ENCODE peak calls at places on chromosomes 5 and 9, in four cellular contexts. One of them, this sample, is unnamed.

GRCh38 chr5:138945421-138946240 is 70.5 kb upstream of the LRRTM2 start:
- DNase-seq in K562: no peak
- DNase-seq in HepG2: no peak
- DNase-seq in GM12878: no peak
- DNase-seq in this sample: no peak

GRCh38 chr5:119267958-119268386 is 87.8 kb upstream of the TNFAIP8 start:
- DNase-seq in HepG2: peak; percentile 91
- DNase-seq in GM12878: peak; percentile 81
- DNase-seq in K562: peak; percentile 32
- DNase-seq in this sample: peak; percentile 84

GRCh38 chr9:120974181-120974580 is 47.6 kb upstream of the TRAF1 start:
- DNase-seq in HepG2: no peak
- DNase-seq in K562: no peak
- DNase-seq in GM12878: no peak
- DNase-seq in this sample: no peak

GRCh38 chr9:6680797-6681146 is 35.2 kb upstream of the GLDC start:
- DNase-seq in K562: no peak
- DNase-seq in HepG2: peak; percentile 68
- DNase-seq in GM12878: no peak
- DNase-seq in this sample: peak; percentile 58

GRCh38 chr5:40043916-40044315 is 619.1 kb upstream of the DAB2 start:
- DNase-seq in K562: no peak
- DNase-seq in GM12878: no peak
- DNase-seq in HepG2: no peak
- DNase-seq in this sample: no peak

GRCh38 chr5:2685651-2686050 is 65.8 kb downstream of the IRX2 start:
- DNase-seq in GM12878: no peak
- DNase-seq in K562: no peak
- DNase-seq in HepG2: no peak
- DNase-seq in this sample: no peak

GRCh38 chr9:75429531-75430454 is 341.5 kb downstream of the OSTF1 start:
- DNase-seq in HepG2: no peak
- DNase-seq in K562: no peak
- DNase-seq in GM12878: no peak
- DNase-seq in this sample: no peak

GRCh38 chr5:93924628-93925027 is 183.2 kb upstream of the POU5F2 start:
- DNase-seq in HepG2: no peak
- DNase-seq in GM12878: no peak
- DNase-seq in K562: no peak
- DNase-seq in this sample: no peak

GRCh38 chr5:151427258-151427657 is 20.1 kb upstream of the SLC36A1 start:
- DNase-seq in K562: no peak
- DNase-seq in GM12878: peak; percentile 66
- DNase-seq in HepG2: no peak
- DNase-seq in this sample: no peak

GRCh38 chr5:166979576-166979975 is 1311.9 kb upstream of the WWC1 start:
- DNase-seq in K562: no peak
- DNase-seq in GM12878: no peak
- DNase-seq in HepG2: no peak
- DNase-seq in this sample: no peak

GRCh38 chr5:10635257-10635860 is 71.5 kb downstream of the ANKRD33B start:
- DNase-seq in K562: no peak
- DNase-seq in GM12878: peak; percentile 94
- DNase-seq in HepG2: no peak
- DNase-seq in this sample: no peak

GRCh38 chr5:4387295-4387694 is 752.8 kb upstream of the ADAMTS16 start:
- DNase-seq in GM12878: no peak
- DNase-seq in K562: no peak
- DNase-seq in HepG2: no peak
- DNase-seq in this sample: no peak

GRCh38 chr5:134526483-134527155 is 1.1 kb downstream of the JADE2 start:
- DNase-seq in GM12878: no peak
- DNase-seq in HepG2: peak; percentile 67
- DNase-seq in K562: peak; percentile 68
- DNase-seq in this sample: no peak
- TF ChIP-seq CTCF in GM12878: peak; percentile 45
- TF ChIP-seq CTCF in HepG2: peak; percentile 56
- TF ChIP-seq CTCF in K562: peak; percentile 52
- TF ChIP-seq CTCF in this sample: no peak

GRCh38 chr5:158100373-158100902 is 241.5 kb upstream of the CLINT1 start:
- DNase-seq in K562: no peak
- DNase-seq in HepG2: no peak
- DNase-seq in GM12878: no peak
- DNase-seq in this sample: no peak
- TF ChIP-seq JUNB in K562: no peak
- TF ChIP-seq JUNB in HepG2: no peak
- TF ChIP-seq JUNB in GM12878: no peak
- TF ChIP-seq JUNB in this sample: no peak

DNA sequence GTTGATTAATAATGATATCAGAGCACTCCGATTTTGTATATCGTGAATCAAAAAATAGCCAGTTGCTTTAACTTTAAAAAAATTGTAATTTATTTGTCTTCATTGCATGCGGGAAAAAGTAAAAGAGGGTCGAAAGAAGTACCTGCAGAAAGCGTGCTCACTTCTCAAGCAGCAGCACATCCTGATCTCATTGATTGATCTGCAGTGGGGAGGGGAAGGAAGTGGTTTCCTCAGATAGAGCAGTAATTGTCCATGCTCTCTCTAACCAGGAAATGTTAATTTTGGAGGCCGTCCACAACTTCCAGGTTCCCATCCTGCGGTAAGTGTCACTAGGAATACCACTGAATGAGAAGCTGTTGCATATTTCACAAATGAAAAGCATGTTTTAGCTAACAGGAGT is 63.2 kb downstream of the SYK start:
- DNase-seq in K562: no peak
- DNase-seq in HepG2: no peak
- DNase-seq in GM12878: no peak
- DNase-seq in this sample: no peak
- TF ChIP-seq BHLHE40 in K562: no peak
- TF ChIP-seq BHLHE40 in HepG2: no peak
- TF ChIP-seq BHLHE40 in GM12878: no peak
- TF ChIP-seq BHLHE40 in this sample: no peak

GRCh38 chr9:71446499-71447411 is 321.6 kb downstream of the CEMIP2 start:
- DNase-seq in K562: peak; percentile 3
- DNase-seq in GM12878: no peak
- DNase-seq in HepG2: peak; percentile 47
- DNase-seq in this sample: peak; percentile 48
- TF ChIP-seq CTCF in K562: no peak
- TF ChIP-seq CTCF in GM12878: peak; percentile 7
- TF ChIP-seq CTCF in HepG2: peak; percentile 34
- TF ChIP-seq CTCF in this sample: peak; percentile 37

GRCh38 chr5:177442066-177442836 is 4.4 kb upstream of the PRR7 start:
- DNase-seq in GM12878: no peak
- DNase-seq in HepG2: no peak
- DNase-seq in K562: no peak
- DNase-seq in this sample: no peak
- TF ChIP-seq JUNB in GM12878: no peak
- TF ChIP-seq JUNB in HepG2: no peak
- TF ChIP-seq JUNB in K562: no peak
- TF ChIP-seq JUNB in this sample: no peak

GRCh38 chr5:157779221-157779620 is 35.7 kb downstream of the LSM11 start:
- DNase-seq in K562: no peak
- DNase-seq in GM12878: no peak
- DNase-seq in HepG2: no peak
- DNase-seq in this sample: no peak

DNA sequence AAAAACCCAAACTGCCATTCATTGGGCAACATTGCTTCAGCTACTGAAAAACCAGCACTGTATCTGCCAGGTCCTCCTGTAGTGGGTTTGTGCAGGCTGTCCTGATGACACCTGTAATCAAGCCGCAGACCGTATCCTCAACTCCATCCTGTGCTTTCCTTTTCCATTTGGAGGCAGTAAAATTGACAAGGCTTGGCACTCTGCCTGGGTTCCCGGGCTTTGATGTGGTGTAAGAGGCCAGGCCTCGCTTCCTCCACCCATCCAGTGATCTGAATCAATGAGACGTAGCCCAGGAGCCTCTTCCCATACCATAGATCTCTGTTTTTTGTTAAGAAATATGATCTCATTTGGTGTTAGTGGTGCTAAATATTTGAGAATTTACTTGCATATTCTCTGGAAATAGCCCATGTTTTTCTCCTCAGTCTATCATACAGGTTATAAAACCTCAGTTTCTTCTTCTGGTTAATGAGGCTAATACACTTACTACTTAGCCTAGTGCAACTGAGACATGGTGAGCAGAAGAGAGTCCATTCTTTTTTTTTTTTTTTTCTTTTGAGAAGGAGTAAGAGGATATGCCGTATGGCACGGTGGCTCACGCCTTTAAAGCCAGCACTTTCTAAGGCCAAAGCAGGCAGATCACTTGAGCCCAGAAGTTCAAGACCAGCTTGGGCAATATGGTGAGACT is 34.8 kb downstream of the LSM11 start:
- DNase-seq in HepG2: peak; percentile 56
- DNase-seq in GM12878: no peak
- DNase-seq in K562: no peak
- DNase-seq in this sample: no peak
- TF ChIP-seq BHLHE40 in HepG2: no peak
- TF ChIP-seq BHLHE40 in GM12878: no peak
- TF ChIP-seq BHLHE40 in K562: no peak
- TF ChIP-seq BHLHE40 in this sample: no peak

DNA sequence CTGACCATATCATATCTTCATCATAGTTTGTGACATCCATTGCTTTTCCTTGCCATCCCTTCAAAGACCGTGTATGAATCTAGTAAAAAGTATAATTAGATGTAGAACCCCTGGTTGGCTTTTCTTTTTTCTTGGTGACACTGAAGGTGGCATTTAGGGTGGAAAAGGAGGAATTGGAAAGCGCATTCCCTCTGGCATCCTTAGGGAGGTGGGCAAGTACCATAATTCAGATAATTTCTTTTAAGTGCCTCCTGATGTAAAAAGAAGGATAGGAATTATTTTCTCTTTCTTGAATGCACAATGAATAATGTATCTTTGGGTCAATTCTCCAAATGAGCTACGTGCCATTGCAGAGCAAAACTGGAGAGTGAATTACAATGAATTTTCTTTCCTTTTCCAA is 73.2 kb upstream of the SMARCA2 start:
- DNase-seq in GM12878: no peak
- DNase-seq in K562: no peak
- DNase-seq in HepG2: no peak
- DNase-seq in this sample: no peak
- TF ChIP-seq CTCF in GM12878: peak; percentile 48
- TF ChIP-seq CTCF in K562: no peak
- TF ChIP-seq CTCF in HepG2: no peak
- TF ChIP-seq CTCF in this sample: no peak

This sample was measured in A549.